ENCODE peak calls at places on chromosomes 6 and 20, in seven cellular contexts. K is ovary; U is mesendoderm; C is SK-N-SH; B is transverse colon; A is CD8-positive, alpha-beta T cell; L is stomach. J is an unnamed sample.

GRCh38 chr20:50870572-50871161 is 60.6 kb downstream of the ADNP start:
- DNase-seq in L (no peak), B (no peak), U (peak; percentile 99), K (peak; percentile 79), C (no peak), A (no peak), J (no peak)

GRCh38 chr6:80742481-80742880 is 636.0 kb downstream of the BCKDHB start:
- DNase-seq in B (no peak), U (peak; percentile 43), K (no peak), C (no peak), A (no peak), L (no peak), J (no peak)

GRCh38 chr6:166999845-167000253 is 652 bp downstream of the CEP43 start:
- DNase-seq in L (peak; percentile 26), A (no peak), U (peak; percentile 39), B (peak; percentile 49), K (no peak), C (no peak), J (no peak)

GRCh38 chr6:158777510-158777909 is 41.7 kb downstream of the EZR start:
- DNase-seq in A (no peak), C (no peak), B (no peak), U (no peak), K (no peak), L (no peak), J (no peak)

GRCh38 chr6:47698342-47698787 is at the start of gene ADGRF4:
- DNase-seq in L (no peak), U (no peak), K (no peak), C (no peak), B (peak; percentile 37), A (no peak), J (peak; percentile 21)

GRCh38 chr6:217048-217659 is 75.1 kb upstream of the DUSP22 start:
- DNase-seq in K (no peak), L (peak; percentile 56), U (peak; percentile 72), C (peak; percentile 66), B (peak; percentile 44), A (no peak), J (peak; percentile 57)

GRCh38 chr20:36804425-36804824 is 30.9 kb upstream of the DSN1 start:
- DNase-seq in L (no peak), U (no peak), B (no peak), C (no peak), K (no peak), A (no peak), J (no peak)

GRCh38 chr20:5662769-5663168 is 87.4 kb upstream of the SHLD1 start:
- DNase-seq in K (no peak), C (no peak), A (no peak), U (no peak), B (no peak), L (no peak), J (no peak)

GRCh38 chr6:45044510-45045252 is 283.4 kb upstream of the RUNX2 start:
- DNase-seq in A (no peak), C (no peak), U (no peak), L (no peak), K (no peak), B (no peak), J (no peak)

GRCh38 chr6:51856508-51856907 is 230.9 kb downstream of the PKHD1 start:
- DNase-seq in K (no peak), C (no peak), B (no peak), A (no peak), L (no peak), U (peak; percentile 23), J (no peak)

GRCh38 chr6:148716811-148717210 is 30.0 kb upstream of the UST start:
- DNase-seq in C (no peak), B (no peak), L (no peak), A (no peak), U (no peak), K (no peak), J (no peak)

GRCh38 chr6:75334266-75335040 is 49.9 kb upstream of the TMEM30A start:
- DNase-seq in C (no peak), U (peak; percentile 94), K (no peak), B (no peak), A (no peak), L (no peak), J (no peak)

GRCh38 chr6:104884867-104885517 is 25.3 kb upstream of the HACE1 start:
- DNase-seq in A (no peak), L (no peak), B (no peak), U (no peak), K (no peak), C (no peak), J (no peak)

GRCh38 chr20:3071610-3072529 is at the start of gene OXT:
- DNase-seq in L (no peak), U (peak; percentile 50), B (peak; percentile 57), K (no peak), A (peak; percentile 64), C (no peak), J (peak; percentile 56)

GRCh38 chr20:61993058-61993457 is 72.6 kb downstream of the TAF4 start:
- DNase-seq in B (no peak), A (no peak), K (no peak), U (no peak), L (no peak), C (no peak), J (peak; percentile 52)

GRCh38 chr20:53445276-53445675 is 148.4 kb downstream of the ZNF217 start:
- DNase-seq in B (no peak), K (no peak), A (no peak), C (no peak), L (no peak), U (no peak), J (no peak)

GRCh38 chr6:158032354-158032733 is 50.7 kb downstream of the SYNJ2 start:
- DNase-seq in A (no peak), C (no peak), B (peak; percentile 4), U (no peak), L (no peak), K (peak; percentile 28), J (no peak)

GRCh38 chr20:15702161-15702560 is 871.1 kb downstream of the KIF16B start:
- DNase-seq in L (no peak), B (no peak), U (no peak), K (no peak), A (no peak), C (no peak), J (no peak)

GRCh38 chr6:69398311-69398710 is 398.5 kb downstream of the LMBRD1 start:
- DNase-seq in C (no peak), A (no peak), L (no peak), B (no peak), U (no peak), K (no peak), J (no peak)

GRCh38 chr20:59820204-59821041 is 113.0 kb downstream of the SYCP2 start:
- DNase-seq in A (no peak), U (no peak), B (no peak), K (peak; percentile 54), C (peak; percentile 24), L (no peak), J (no peak)

GRCh38 chr6:13351271-13351670 is 22.9 kb upstream of the TBC1D7 start:
- DNase-seq in L (no peak), C (no peak), K (no peak), U (peak; percentile 71), A (no peak), B (no peak), J (no peak)

GRCh38 chr20:11652128-11652527 is 265.6 kb upstream of the BTBD3 start:
- DNase-seq in C (no peak), B (no peak), K (no peak), L (no peak), A (no peak), U (no peak), J (no peak)

GRCh38 chr6:81763968-81764367 is 11.5 kb upstream of the TENT5A start:
- DNase-seq in A (no peak), K (no peak), U (no peak), B (no peak), L (no peak), C (no peak), J (no peak)

GRCh38 chr6:81759782-81760181 is 7.3 kb upstream of the TENT5A start:
- DNase-seq in A (no peak), C (no peak), K (no peak), B (no peak), U (no peak), L (no peak), J (no peak)

GRCh38 chr6:81762132-81762531 is 9.7 kb upstream of the TENT5A start:
- DNase-seq in L (no peak), K (no peak), C (peak; percentile 53), B (no peak), A (no peak), U (no peak), J (no peak)

GRCh38 chr6:81763051-81763450 is 10.6 kb upstream of the TENT5A start:
- DNase-seq in L (no peak), U (no peak), K (no peak), A (no peak), C (no peak), B (no peak), J (no peak)

GRCh38 chr6:81761197-81761596 is 8.7 kb upstream of the TENT5A start:
- DNase-seq in A (no peak), C (no peak), B (no peak), L (no peak), U (no peak), K (no peak), J (no peak)
- H3K4me1 ChIP-seq in A (no peaks in the 10 kb centered on the region), C (peaks cover 22% of the 10 kb centered on the region), B (no peaks in the 10 kb centered on the region), L (peaks cover 2% of the 10 kb centered on the region), U (no peaks in the 10 kb centered on the region), K (peaks cover under 1% of the 10 kb centered on the region), J (peaks cover 1% of the 10 kb centered on the region)

DNA sequence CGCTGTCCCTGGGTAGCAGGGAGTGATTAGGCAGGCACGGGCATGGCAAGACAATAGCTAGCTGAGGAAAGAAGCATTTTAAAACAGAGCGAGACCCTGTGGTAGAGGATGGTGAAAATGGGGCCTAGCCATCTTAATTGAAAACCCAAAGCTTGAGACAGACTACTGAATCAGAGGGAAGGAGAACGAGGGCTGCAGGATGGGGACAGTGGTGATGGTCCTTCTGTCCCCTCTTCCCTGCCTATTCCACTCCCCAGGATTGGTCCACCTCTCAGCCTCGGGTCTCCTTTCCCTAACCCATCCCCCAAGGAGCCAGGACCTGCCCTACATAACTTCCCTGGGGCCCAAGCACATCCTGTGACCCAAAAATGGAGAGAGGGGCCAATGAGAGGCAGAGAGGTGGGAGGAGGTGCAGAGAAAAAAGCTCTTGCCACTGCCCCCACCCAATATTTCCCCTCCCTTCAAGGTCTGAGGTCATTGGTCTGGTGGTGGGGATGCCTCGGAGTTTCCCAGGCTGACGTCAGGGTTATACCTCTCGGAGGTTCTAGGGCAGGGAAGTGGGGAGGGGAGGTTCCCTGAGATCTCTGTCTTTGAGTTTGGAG is 884 bp upstream of the CUTA start:
- DNase-seq in A (no peak), C (no peak), B (no peak), U (peak; percentile 90), K (no peak), L (no peak), J (no peak)
- H3K4me1 ChIP-seq in A (peaks cover 61% of the 10 kb centered on the region), C (peaks cover 43% of the 10 kb centered on the region), B (peaks cover 34% of the 10 kb centered on the region), U (peaks cover 7% of the 10 kb centered on the region), K (peaks cover 5% of the 10 kb centered on the region), L (peaks cover 51% of the 10 kb centered on the region), J (peaks cover 21% of the 10 kb centered on the region)

GRCh38 chr6:11430036-11430435 is 107.5 kb upstream of the TMEM170B start:
- DNase-seq in U (no peak), C (no peak), A (no peak), B (no peak), K (no peak), L (no peak), J (no peak)
- H3K4me1 ChIP-seq in U (peaks cover 16% of the 10 kb centered on the region), C (peaks cover 10% of the 10 kb centered on the region), A (peaks cover 4% of the 10 kb centered on the region), B (peaks cover 23% of the 10 kb centered on the region), K (peaks cover 3% of the 10 kb centered on the region), L (peaks cover 27% of the 10 kb centered on the region), J (peaks cover 30% of the 10 kb centered on the region)

GRCh38 chr6:134172020-134172766 is 119.8 kb upstream of the SLC2A12 start:
- DNase-seq in C (no peak), B (no peak), A (no peak), K (no peak), L (no peak), U (no peak), J (no peak)
- H3K4me1 ChIP-seq in C (peaks cover 16% of the 10 kb centered on the region), B (no peaks in the 10 kb centered on the region), A (peaks cover 50% of the 10 kb centered on the region), K (peaks cover 3% of the 10 kb centered on the region), L (peaks cover 23% of the 10 kb centered on the region), U (no peaks in the 10 kb centered on the region), J (peaks cover 3% of the 10 kb centered on the region)